ENCODE peak calls at places on chromosome 9, in seven cellular contexts. One of them, this sample, is unnamed.

GRCh38 chr9:111427186-111427585 is 57.0 kb downstream of the ECPAS start:
- DNase-seq in HepG2: no peak
- DNase-seq in A172: peak; percentile 72
- DNase-seq in right atrium auricular region: no peak
- DNase-seq in heart left ventricle: no peak
- DNase-seq in Kasumi-1: peak; percentile 26
- DNase-seq in T-helper 1 cell: no peak
- DNase-seq in this sample: no peak

GRCh38 chr9:94806307-94806893 is 79.9 kb downstream of the AOPEP start:
- DNase-seq in heart left ventricle: no peak
- DNase-seq in T-helper 1 cell: no peak
- DNase-seq in right atrium auricular region: no peak
- DNase-seq in Kasumi-1: no peak
- DNase-seq in A172: peak; percentile 31
- DNase-seq in HepG2: no peak
- DNase-seq in this sample: no peak

GRCh38 chr9:27204578-27204977 is 92.4 kb downstream of the EQTN start:
- DNase-seq in heart left ventricle: no peak
- DNase-seq in HepG2: no peak
- DNase-seq in T-helper 1 cell: no peak
- DNase-seq in Kasumi-1: no peak
- DNase-seq in A172: no peak
- DNase-seq in right atrium auricular region: no peak
- DNase-seq in this sample: no peak

GRCh38 chr9:99748690-99749089 is 73.0 kb upstream of the NR4A3 start:
- DNase-seq in T-helper 1 cell: no peak
- DNase-seq in A172: no peak
- DNase-seq in HepG2: no peak
- DNase-seq in Kasumi-1: no peak
- DNase-seq in right atrium auricular region: no peak
- DNase-seq in heart left ventricle: no peak
- DNase-seq in this sample: no peak

GRCh38 chr9:108478871-108479332 is 376.9 kb downstream of the ACTL7B start:
- DNase-seq in HepG2: peak; percentile 25
- DNase-seq in T-helper 1 cell: no peak
- DNase-seq in A172: peak; percentile 88
- DNase-seq in heart left ventricle: no peak
- DNase-seq in Kasumi-1: peak; percentile 1
- DNase-seq in right atrium auricular region: no peak
- DNase-seq in this sample: no peak

GRCh38 chr9:130298663-130299279 is 33.2 kb downstream of the HMCN2 start:
- DNase-seq in A172: no peak
- DNase-seq in heart left ventricle: peak; percentile 45
- DNase-seq in HepG2: peak; percentile 6
- DNase-seq in T-helper 1 cell: no peak
- DNase-seq in right atrium auricular region: no peak
- DNase-seq in Kasumi-1: peak; percentile 33
- DNase-seq in this sample: no peak

GRCh38 chr9:21443849-21444625 is 3.8 kb downstream of the IFNA1 start:
- DNase-seq in Kasumi-1: peak; percentile 67
- DNase-seq in T-helper 1 cell: no peak
- DNase-seq in right atrium auricular region: no peak
- DNase-seq in HepG2: no peak
- DNase-seq in heart left ventricle: no peak
- DNase-seq in A172: no peak
- DNase-seq in this sample: no peak

GRCh38 chr9:130938652-130939404 is at the start of gene FIBCD1:
- DNase-seq in T-helper 1 cell: no peak
- DNase-seq in A172: no peak
- DNase-seq in Kasumi-1: peak; percentile 30
- DNase-seq in heart left ventricle: no peak
- DNase-seq in right atrium auricular region: no peak
- DNase-seq in HepG2: no peak
- DNase-seq in this sample: no peak

GRCh38 chr9:15873573-15874177 is 320.8 kb downstream of the CCDC171 start:
- DNase-seq in HepG2: peak; percentile 33
- DNase-seq in right atrium auricular region: no peak
- DNase-seq in T-helper 1 cell: no peak
- DNase-seq in heart left ventricle: no peak
- DNase-seq in Kasumi-1: peak; percentile 26
- DNase-seq in A172: peak; percentile 55
- DNase-seq in this sample: no peak

GRCh38 chr9:96503918-96504317 is 53.9 kb downstream of the HABP4 start:
- DNase-seq in T-helper 1 cell: no peak
- DNase-seq in Kasumi-1: no peak
- DNase-seq in right atrium auricular region: no peak
- DNase-seq in heart left ventricle: no peak
- DNase-seq in A172: no peak
- DNase-seq in HepG2: no peak
- DNase-seq in this sample: no peak

This sample was measured in T-helper 17 cell.